ENCODE peak calls at places on chromosomes 11 and 22, in five cellular contexts. One of them, this sample, is unnamed. For H3K27me3, the result is how much of the 10 kb centered on the place peaks cover.

GRCh38 chr11:119115484-119116234 is 5.7 kb upstream of the HINFP start:
- DNase-seq in K562: peak
- DNase-seq in HepG2: no peak
- DNase-seq in H1: no peak
- DNase-seq in GM12878: no peak
- DNase-seq in this sample: peak

GRCh38 chr11:74780277-74780870 is 31.7 kb downstream of the RNF169 start:
- DNase-seq in HepG2: no peak
- DNase-seq in K562: no peak
- DNase-seq in H1: no peak
- DNase-seq in GM12878: no peak
- DNase-seq in this sample: no peak

GRCh38 chr11:76083563-76084451 is 122.5 kb downstream of the WNT11 start:
- DNase-seq in HepG2: no peak
- DNase-seq in H1: no peak
- DNase-seq in K562: no peak
- DNase-seq in GM12878: no peak
- DNase-seq in this sample: no peak

GRCh38 chr22:48697223-48697622 is 1130.5 kb downstream of the BRD1 start:
- DNase-seq in HepG2: no peak
- DNase-seq in H1: no peak
- DNase-seq in K562: no peak
- DNase-seq in GM12878: no peak
- DNase-seq in this sample: no peak

GRCh38 chr22:28006271-28006670 is 87.2 kb upstream of the PITPNB start:
- DNase-seq in K562: no peak
- DNase-seq in H1: no peak
- DNase-seq in GM12878: no peak
- DNase-seq in HepG2: no peak
- DNase-seq in this sample: no peak

GRCh38 chr11:35166369-35167360 is 27.7 kb downstream of the CD44 start:
- DNase-seq in K562: no peak
- DNase-seq in H1: no peak
- DNase-seq in GM12878: no peak
- DNase-seq in HepG2: no peak
- DNase-seq in this sample: no peak

GRCh38 chr11:109644158-109644557 is 222.2 kb downstream of the C11orf87 start:
- DNase-seq in K562: no peak
- DNase-seq in GM12878: no peak
- DNase-seq in H1: no peak
- DNase-seq in HepG2: no peak
- DNase-seq in this sample: no peak

GRCh38 chr11:126139541-126140091 is 71.8 kb downstream of the RPUSD4 start:
- DNase-seq in HepG2: no peak
- DNase-seq in K562: no peak
- DNase-seq in GM12878: no peak
- DNase-seq in H1: no peak
- DNase-seq in this sample: peak

GRCh38 chr11:1153951-1154487 is 3.7 kb upstream of the MUC5AC start:
- DNase-seq in GM12878: no peak
- DNase-seq in HepG2: peak
- DNase-seq in K562: peak
- DNase-seq in H1: no peak
- DNase-seq in this sample: no peak

GRCh38 chr22:43440103-43440387 is 28.2 kb downstream of the MPPED1 start:
- DNase-seq in HepG2: no peak
- DNase-seq in H1: no peak
- DNase-seq in K562: no peak
- DNase-seq in GM12878: no peak
- DNase-seq in this sample: no peak
- H3K27me3 ChIP-seq in HepG2: under half
- H3K27me3 ChIP-seq in H1: under half
- H3K27me3 ChIP-seq in K562: under half
- H3K27me3 ChIP-seq in GM12878: under half
- H3K27me3 ChIP-seq in this sample: under half

GRCh38 chr11:10371926-10372641 is 67.2 kb downstream of the ADM start:
- DNase-seq in H1: no peak
- DNase-seq in GM12878: no peak
- DNase-seq in HepG2: no peak
- DNase-seq in K562: no peak
- DNase-seq in this sample: no peak
- TF ChIP-seq CREB1 in H1: no peak
- TF ChIP-seq CREB1 in GM12878: no peak
- TF ChIP-seq CREB1 in HepG2: no peak
- TF ChIP-seq CREB1 in K562: no peak
- TF ChIP-seq CREB1 in this sample: no peak

GRCh38 chr11:120243221-120243620 is 3.3 kb downstream of the POU2F3 start:
- DNase-seq in K562: no peak
- DNase-seq in H1: no peak
- DNase-seq in GM12878: no peak
- DNase-seq in HepG2: no peak
- DNase-seq in this sample: no peak
- H3K27me3 ChIP-seq in K562: under half
- H3K27me3 ChIP-seq in H1: under half
- H3K27me3 ChIP-seq in GM12878: under half
- H3K27me3 ChIP-seq in HepG2: under half
- H3K27me3 ChIP-seq in this sample: under half

DNA sequence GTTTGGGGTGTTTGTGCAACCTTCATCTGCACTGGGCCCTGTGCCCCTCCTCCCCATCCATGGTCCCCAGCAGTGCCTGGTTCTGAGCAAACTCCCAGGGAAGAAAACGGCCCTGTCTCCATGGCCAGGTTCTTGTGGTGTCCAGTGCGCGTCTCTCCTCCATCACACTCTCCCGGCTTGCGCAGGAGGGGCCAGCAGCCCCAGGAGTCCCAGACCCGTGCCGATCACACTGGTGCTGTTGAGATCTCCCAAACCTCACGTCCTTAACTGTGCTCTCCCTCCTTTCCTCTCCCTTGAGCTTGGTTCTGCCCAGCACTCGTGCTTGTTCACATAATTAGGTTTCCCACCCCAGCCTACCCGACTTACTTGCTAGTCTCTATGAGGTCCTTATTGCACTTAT is 10.9 kb upstream of the GRK2 start:
- DNase-seq in H1: no peak
- DNase-seq in HepG2: no peak
- DNase-seq in GM12878: no peak
- DNase-seq in K562: no peak
- DNase-seq in this sample: no peak
- TF ChIP-seq CREB1 in H1: no peak
- TF ChIP-seq CREB1 in HepG2: no peak
- TF ChIP-seq CREB1 in GM12878: no peak
- TF ChIP-seq CREB1 in K562: no peak
- TF ChIP-seq CREB1 in this sample: no peak

GRCh38 chr11:96465537-96465936 is 75.7 kb downstream of the JRKL start:
- DNase-seq in H1: no peak
- DNase-seq in GM12878: no peak
- DNase-seq in HepG2: no peak
- DNase-seq in K562: no peak
- DNase-seq in this sample: no peak

GRCh38 chr11:96464695-96465307 is 75.0 kb downstream of the JRKL start:
- DNase-seq in K562: peak
- DNase-seq in GM12878: peak
- DNase-seq in HepG2: peak
- DNase-seq in H1: no peak
- DNase-seq in this sample: peak

GRCh38 chr11:96456111-96456510 is 66.3 kb downstream of the JRKL start:
- DNase-seq in HepG2: no peak
- DNase-seq in H1: no peak
- DNase-seq in K562: no peak
- DNase-seq in GM12878: no peak
- DNase-seq in this sample: peak

DNA sequence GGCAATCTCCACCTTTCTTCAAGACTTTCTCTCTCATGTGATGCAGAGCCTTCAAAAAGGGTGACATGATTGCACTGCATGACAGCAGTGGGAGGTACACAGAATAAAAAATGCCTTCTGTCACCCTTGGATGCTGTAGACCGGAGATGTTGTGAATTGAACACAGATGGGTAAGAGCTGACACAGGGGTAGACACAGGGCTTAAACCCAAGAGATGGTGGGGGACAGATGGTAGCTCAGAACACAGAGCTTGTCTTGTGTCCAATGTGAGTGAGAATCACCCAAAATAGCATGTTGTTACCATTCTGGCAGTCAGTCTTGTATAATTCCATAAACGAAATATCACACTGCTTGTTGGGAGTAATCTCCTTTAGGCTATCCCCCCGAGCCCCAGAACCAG is 69.9 kb downstream of the JRKL start:
- DNase-seq in HepG2: no peak
- DNase-seq in H1: no peak
- DNase-seq in GM12878: no peak
- DNase-seq in K562: no peak
- DNase-seq in this sample: no peak
- H3K27me3 ChIP-seq in HepG2: under half
- H3K27me3 ChIP-seq in H1: under half
- H3K27me3 ChIP-seq in GM12878: under half
- H3K27me3 ChIP-seq in K562: under half
- H3K27me3 ChIP-seq in this sample: under half

DNA sequence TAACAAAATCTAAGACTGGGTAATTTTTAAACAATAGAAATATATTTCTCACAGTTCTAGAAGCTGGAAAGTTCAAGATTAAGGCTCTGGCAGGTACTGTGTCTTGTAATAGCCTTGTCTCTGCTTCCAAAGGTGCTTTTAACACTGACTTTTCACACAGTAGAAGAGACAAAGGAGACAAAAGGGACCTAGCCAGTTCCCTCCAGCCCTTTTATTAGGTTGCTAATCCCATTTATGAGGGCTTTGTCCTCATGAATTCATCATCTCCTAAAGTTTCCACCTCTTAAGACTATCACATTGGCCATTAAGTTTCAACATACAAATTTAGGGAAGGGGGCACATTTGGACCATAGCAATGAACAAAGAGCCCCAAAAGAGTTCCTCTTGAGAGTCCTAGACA is 40.7 kb downstream of the FAM181B start:
- DNase-seq in H1: no peak
- DNase-seq in HepG2: no peak
- DNase-seq in K562: no peak
- DNase-seq in GM12878: no peak
- DNase-seq in this sample: no peak
- TF ChIP-seq CREB1 in H1: no peak
- TF ChIP-seq CREB1 in HepG2: no peak
- TF ChIP-seq CREB1 in K562: no peak
- TF ChIP-seq CREB1 in GM12878: no peak
- TF ChIP-seq CREB1 in this sample: no peak